ENCODE peak calls at places on chromosomes 3 and 15, in eight cellular contexts. One of them, this sample, is unnamed.
A peak's percentile ranks its signal among the peaks of the same experiment; 100 is the strongest.

GRCh38 chr3:183265157-183265642 is 12.1 kb downstream of the B3GNT5 start:
- DNase-seq in breast epithelium: no peak
- DNase-seq in HepG2: no peak
- DNase-seq in IMR-90: no peak
- DNase-seq in ovary: no peak
- DNase-seq in transverse colon: no peak
- DNase-seq in body of pancreas: peak; percentile 27
- DNase-seq in testis: peak; percentile 32
- DNase-seq in this sample: no peak

GRCh38 chr3:141093971-141094401 is 42.8 kb downstream of the SPSB4 start:
- DNase-seq in testis: peak; percentile 54
- DNase-seq in HepG2: no peak
- DNase-seq in breast epithelium: no peak
- DNase-seq in body of pancreas: peak; percentile 85
- DNase-seq in ovary: peak; percentile 70
- DNase-seq in transverse colon: no peak
- DNase-seq in IMR-90: no peak
- DNase-seq in this sample: no peak

GRCh38 chr3:197027151-197027895 is 2.3 kb downstream of the MELTF start:
- DNase-seq in HepG2: no peak
- DNase-seq in breast epithelium: no peak
- DNase-seq in IMR-90: peak; percentile 6
- DNase-seq in transverse colon: no peak
- DNase-seq in body of pancreas: no peak
- DNase-seq in ovary: no peak
- DNase-seq in testis: no peak
- DNase-seq in this sample: no peak

GRCh38 chr15:25220834-25221233 is 218.0 kb downstream of the UBE3A start:
- DNase-seq in body of pancreas: no peak
- DNase-seq in ovary: no peak
- DNase-seq in IMR-90: no peak
- DNase-seq in HepG2: no peak
- DNase-seq in transverse colon: no peak
- DNase-seq in testis: no peak
- DNase-seq in breast epithelium: no peak
- DNase-seq in this sample: no peak

GRCh38 chr3:31610700-31611275 is 78.1 kb downstream of the STT3B start:
- DNase-seq in breast epithelium: no peak
- DNase-seq in transverse colon: no peak
- DNase-seq in HepG2: peak; percentile 23
- DNase-seq in ovary: no peak
- DNase-seq in IMR-90: peak; percentile 66
- DNase-seq in testis: peak; percentile 46
- DNase-seq in body of pancreas: no peak
- DNase-seq in this sample: no peak

GRCh38 chr15:98483575-98484130 is 164.7 kb upstream of the IGF1R start:
- DNase-seq in transverse colon: no peak
- DNase-seq in HepG2: no peak
- DNase-seq in ovary: no peak
- DNase-seq in testis: no peak
- DNase-seq in breast epithelium: no peak
- DNase-seq in IMR-90: no peak
- DNase-seq in body of pancreas: no peak
- DNase-seq in this sample: no peak

GRCh38 chr3:27939940-27940339 is 217.8 kb upstream of the EOMES start:
- DNase-seq in HepG2: peak; percentile 12
- DNase-seq in IMR-90: peak; percentile 21
- DNase-seq in testis: no peak
- DNase-seq in transverse colon: no peak
- DNase-seq in ovary: no peak
- DNase-seq in breast epithelium: no peak
- DNase-seq in body of pancreas: no peak
- DNase-seq in this sample: no peak

GRCh38 chr3:98945006-98945626 is 43.6 kb upstream of the DCBLD2 start:
- DNase-seq in HepG2: no peak
- DNase-seq in IMR-90: peak; percentile 33
- DNase-seq in ovary: no peak
- DNase-seq in testis: no peak
- DNase-seq in breast epithelium: no peak
- DNase-seq in transverse colon: no peak
- DNase-seq in body of pancreas: no peak
- DNase-seq in this sample: no peak

GRCh38 chr15:83585770-83586169 is 68.2 kb upstream of the ADAMTSL3 start:
- DNase-seq in HepG2: no peak
- DNase-seq in transverse colon: no peak
- DNase-seq in breast epithelium: no peak
- DNase-seq in IMR-90: no peak
- DNase-seq in testis: no peak
- DNase-seq in body of pancreas: no peak
- DNase-seq in ovary: no peak
- DNase-seq in this sample: no peak

GRCh38 chr3:72144773-72145505 is 360.0 kb upstream of the PROK2 start:
- DNase-seq in IMR-90: no peak
- DNase-seq in testis: peak; percentile 76
- DNase-seq in transverse colon: no peak
- DNase-seq in ovary: no peak
- DNase-seq in body of pancreas: no peak
- DNase-seq in HepG2: peak; percentile 48
- DNase-seq in breast epithelium: no peak
- DNase-seq in this sample: peak; percentile 82

GRCh38 chr15:62067448-62068044 is 769 bp downstream of the C2CD4A start:
- DNase-seq in IMR-90: no peak
- DNase-seq in ovary: peak; percentile 37
- DNase-seq in transverse colon: peak; percentile 28
- DNase-seq in body of pancreas: peak; percentile 48
- DNase-seq in breast epithelium: no peak
- DNase-seq in HepG2: no peak
- DNase-seq in testis: peak; percentile 40
- DNase-seq in this sample: peak; percentile 82

GRCh38 chr3:57616233-57616632 is 19.1 kb upstream of the ARF4 start:
- DNase-seq in testis: no peak
- DNase-seq in HepG2: no peak
- DNase-seq in body of pancreas: no peak
- DNase-seq in breast epithelium: no peak
- DNase-seq in transverse colon: no peak
- DNase-seq in ovary: no peak
- DNase-seq in IMR-90: no peak
- DNase-seq in this sample: no peak

GRCh38 chr3:45145681-45146614 is at the start of gene CDCP1:
- DNase-seq in IMR-90: no peak
- DNase-seq in breast epithelium: no peak
- DNase-seq in transverse colon: peak; percentile 78
- DNase-seq in ovary: no peak
- DNase-seq in testis: no peak
- DNase-seq in HepG2: no peak
- DNase-seq in body of pancreas: peak; percentile 77
- DNase-seq in this sample: no peak
- TF ChIP-seq POLR2A in IMR-90: no peak
- TF ChIP-seq POLR2A in breast epithelium: peak; percentile 24
- TF ChIP-seq POLR2A in transverse colon: peak; percentile 90
- TF ChIP-seq POLR2A in ovary: no peak
- TF ChIP-seq POLR2A in testis: no peak
- TF ChIP-seq POLR2A in HepG2: no peak
- TF ChIP-seq POLR2A in body of pancreas: peak; percentile 83
- TF ChIP-seq POLR2A in this sample: no peak

DNA sequence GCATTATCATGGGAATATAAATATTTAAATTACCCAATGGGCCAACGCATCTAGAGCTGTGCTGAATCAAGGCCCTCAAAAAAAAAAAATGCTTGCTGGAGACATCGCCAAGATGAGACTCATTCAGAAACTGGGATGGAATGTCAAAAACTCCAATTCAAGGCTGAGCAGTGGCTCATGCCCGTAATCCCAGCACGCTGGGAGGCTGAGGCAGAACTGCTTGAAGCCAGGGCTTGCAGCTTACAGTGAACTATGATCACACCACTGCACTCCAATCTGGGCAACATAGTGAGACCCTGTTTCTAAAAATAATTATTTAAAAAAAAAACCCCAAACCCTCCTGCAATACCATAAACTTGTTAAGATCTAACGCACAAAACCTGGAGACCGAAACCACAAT is 3.1 kb upstream of the CACNA1D start:
- DNase-seq in transverse colon: no peak
- DNase-seq in body of pancreas: no peak
- DNase-seq in HepG2: no peak
- DNase-seq in testis: no peak
- DNase-seq in ovary: no peak
- DNase-seq in breast epithelium: no peak
- DNase-seq in IMR-90: no peak
- DNase-seq in this sample: no peak
- H3K27me3 ChIP-seq in transverse colon: peaks cover 21% of the 10 kb centered on the region
- H3K27me3 ChIP-seq in body of pancreas: no peaks in the 10 kb centered on the region
- H3K27me3 ChIP-seq in HepG2: peaks cover 22% of the 10 kb centered on the region
- H3K27me3 ChIP-seq in testis: no peaks in the 10 kb centered on the region
- H3K27me3 ChIP-seq in ovary: no peaks in the 10 kb centered on the region
- H3K27me3 ChIP-seq in breast epithelium: no peaks in the 10 kb centered on the region
- H3K27me3 ChIP-seq in IMR-90: peaks cover 36% of the 10 kb centered on the region
- H3K27me3 ChIP-seq in this sample: peaks cover 33% of the 10 kb centered on the region

GRCh38 chr15:84740691-84741090 is 7.7 kb upstream of the ZNF592 start:
- DNase-seq in body of pancreas: no peak
- DNase-seq in transverse colon: no peak
- DNase-seq in HepG2: no peak
- DNase-seq in ovary: no peak
- DNase-seq in IMR-90: no peak
- DNase-seq in breast epithelium: no peak
- DNase-seq in testis: no peak
- DNase-seq in this sample: peak; percentile 28

GRCh38 chr15:84737005-84737404 is 11.4 kb upstream of the ZNF592 start:
- DNase-seq in breast epithelium: no peak
- DNase-seq in HepG2: no peak
- DNase-seq in testis: no peak
- DNase-seq in ovary: no peak
- DNase-seq in body of pancreas: no peak
- DNase-seq in transverse colon: no peak
- DNase-seq in IMR-90: no peak
- DNase-seq in this sample: no peak

GRCh38 chr15:84736375-84736774 is 12.0 kb upstream of the ZNF592 start:
- DNase-seq in body of pancreas: no peak
- DNase-seq in ovary: no peak
- DNase-seq in IMR-90: no peak
- DNase-seq in testis: no peak
- DNase-seq in HepG2: no peak
- DNase-seq in breast epithelium: no peak
- DNase-seq in transverse colon: peak; percentile 53
- DNase-seq in this sample: peak; percentile 65

GRCh38 chr15:84731774-84732173 is 15.8 kb upstream of the SEC11A start:
- DNase-seq in testis: no peak
- DNase-seq in body of pancreas: no peak
- DNase-seq in HepG2: no peak
- DNase-seq in IMR-90: peak; percentile 81
- DNase-seq in breast epithelium: no peak
- DNase-seq in ovary: no peak
- DNase-seq in transverse colon: no peak
- DNase-seq in this sample: no peak

DNA sequence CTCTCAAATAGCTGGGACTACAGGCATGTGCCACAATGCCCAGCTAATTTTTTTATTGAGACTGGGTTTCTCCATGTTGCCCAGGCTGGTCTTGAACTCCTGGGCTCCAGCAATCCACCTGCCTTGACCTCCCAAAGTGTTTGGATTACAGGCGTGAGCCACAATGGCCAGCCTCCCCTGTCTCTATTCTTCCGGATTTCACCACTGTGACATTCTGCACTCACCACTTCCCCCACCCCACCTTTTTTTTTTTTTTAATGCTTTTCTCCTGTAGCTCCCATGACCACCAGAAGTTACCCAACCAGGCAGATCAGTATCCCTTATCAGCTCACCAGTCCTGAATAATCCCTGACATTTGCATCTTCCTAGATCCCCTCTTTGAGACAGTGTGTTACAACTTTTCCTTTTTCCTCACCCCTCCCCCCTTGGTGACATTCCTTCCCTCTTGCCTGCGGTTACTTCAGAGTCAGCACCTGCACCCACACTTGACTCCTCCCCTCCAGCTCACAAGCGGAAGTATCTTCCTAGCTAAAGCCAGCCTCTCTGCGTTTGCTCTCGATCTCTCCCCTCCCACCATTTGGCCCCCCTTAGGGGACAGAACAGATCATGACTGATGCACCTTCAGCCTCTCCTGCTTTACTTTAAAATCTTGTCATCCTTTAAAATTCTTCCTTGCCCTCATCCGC is 13.5 kb upstream of the ZNF592 start:
- DNase-seq in breast epithelium: peak; percentile 61
- DNase-seq in HepG2: peak; percentile 56
- DNase-seq in testis: peak; percentile 36
- DNase-seq in IMR-90: peak; percentile 63
- DNase-seq in transverse colon: peak; percentile 87
- DNase-seq in ovary: no peak
- DNase-seq in body of pancreas: peak; percentile 68
- DNase-seq in this sample: peak; percentile 90
- TF ChIP-seq POLR2A in breast epithelium: no peak
- TF ChIP-seq POLR2A in HepG2: no peak
- TF ChIP-seq POLR2A in testis: no peak
- TF ChIP-seq POLR2A in IMR-90: no peak
- TF ChIP-seq POLR2A in transverse colon: peak; percentile 62
- TF ChIP-seq POLR2A in ovary: no peak
- TF ChIP-seq POLR2A in body of pancreas: no peak
- TF ChIP-seq POLR2A in this sample: no peak

GRCh38 chr15:89404023-89404422 is 69.4 kb upstream of the POLG start:
- DNase-seq in body of pancreas: no peak
- DNase-seq in HepG2: no peak
- DNase-seq in testis: no peak
- DNase-seq in IMR-90: no peak
- DNase-seq in ovary: no peak
- DNase-seq in transverse colon: no peak
- DNase-seq in breast epithelium: no peak
- DNase-seq in this sample: no peak

GRCh38 chr15:89408512-89409183 is 74.0 kb upstream of the POLG start:
- DNase-seq in ovary: no peak
- DNase-seq in HepG2: no peak
- DNase-seq in IMR-90: peak; percentile 6
- DNase-seq in body of pancreas: no peak
- DNase-seq in breast epithelium: no peak
- DNase-seq in testis: no peak
- DNase-seq in transverse colon: no peak
- DNase-seq in this sample: no peak

GRCh38 chr15:89406756-89407650 is 72.4 kb upstream of the POLG start:
- DNase-seq in testis: no peak
- DNase-seq in breast epithelium: no peak
- DNase-seq in ovary: no peak
- DNase-seq in IMR-90: no peak
- DNase-seq in HepG2: no peak
- DNase-seq in body of pancreas: no peak
- DNase-seq in transverse colon: no peak
- DNase-seq in this sample: no peak

GRCh38 chr15:89409184-89409992 is 74.8 kb upstream of the POLG start:
- DNase-seq in body of pancreas: no peak
- DNase-seq in ovary: no peak
- DNase-seq in IMR-90: no peak
- DNase-seq in breast epithelium: no peak
- DNase-seq in HepG2: no peak
- DNase-seq in testis: no peak
- DNase-seq in transverse colon: no peak
- DNase-seq in this sample: no peak

DNA sequence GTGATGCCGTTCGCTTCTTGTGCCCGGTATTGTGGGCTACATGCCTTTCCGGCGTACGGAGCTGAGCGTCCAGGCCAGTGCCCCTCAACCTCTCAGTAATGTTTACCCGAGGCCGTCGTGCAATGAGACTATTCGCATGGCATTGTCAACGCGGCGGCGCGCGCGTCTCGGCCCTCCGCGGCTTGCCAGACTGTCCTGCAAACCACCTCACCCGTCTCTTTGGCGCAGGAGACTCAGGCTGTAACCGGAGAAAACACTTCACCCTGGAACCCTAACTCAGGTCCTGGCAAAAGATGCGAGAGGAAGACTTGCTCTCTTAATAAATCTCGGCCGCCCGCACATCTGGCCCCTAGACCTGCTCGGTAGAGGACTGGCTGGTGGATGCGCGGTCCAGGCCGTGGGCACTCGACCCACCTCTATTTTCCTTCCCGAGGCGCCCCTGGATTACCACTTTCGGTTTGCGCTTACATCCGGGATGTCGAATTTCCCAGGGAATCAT is 71.6 kb upstream of the POLG start:
- DNase-seq in body of pancreas: no peak
- DNase-seq in testis: no peak
- DNase-seq in IMR-90: no peak
- DNase-seq in transverse colon: no peak
- DNase-seq in HepG2: no peak
- DNase-seq in ovary: no peak
- DNase-seq in breast epithelium: no peak
- DNase-seq in this sample: no peak
- H3K27me3 ChIP-seq in body of pancreas: no peaks in the 10 kb centered on the region
- H3K27me3 ChIP-seq in testis: no peaks in the 10 kb centered on the region
- H3K27me3 ChIP-seq in IMR-90: peaks cover 82% of the 10 kb centered on the region
- H3K27me3 ChIP-seq in transverse colon: peaks cover 100% of the 10 kb centered on the region
- H3K27me3 ChIP-seq in HepG2: peaks cover 92% of the 10 kb centered on the region
- H3K27me3 ChIP-seq in ovary: no peaks in the 10 kb centered on the region
- H3K27me3 ChIP-seq in breast epithelium: peaks cover 5% of the 10 kb centered on the region
- H3K27me3 ChIP-seq in this sample: peaks cover 22% of the 10 kb centered on the region